ENCODE peak calls at places on chromosomes 13 and 19, in ten cellular contexts. One of them, this sample, is unnamed. For H3K4me1, the result is how much of the 10 kb centered on the place peaks cover.

GRCh38 chr13:113489549-113490495 is 689 bp downstream of the DCUN1D2 start:
- DNase-seq in stomach: peak
- DNase-seq in heart left ventricle: peak
- DNase-seq in endothelial cell of umbilical vein: peak
- DNase-seq in K562: peak
- DNase-seq in heart right ventricle: peak
- DNase-seq in uterus: no peak
- DNase-seq in DND-41: peak
- DNase-seq in gastrocnemius medialis: no peak
- DNase-seq in SJCRH30: peak
- DNase-seq in this sample: no peak

GRCh38 chr19:16611121-16611520 is 16.9 kb downstream of the MED26 start:
- DNase-seq in uterus: no peak
- DNase-seq in heart left ventricle: no peak
- DNase-seq in SJCRH30: no peak
- DNase-seq in DND-41: no peak
- DNase-seq in gastrocnemius medialis: no peak
- DNase-seq in endothelial cell of umbilical vein: no peak
- DNase-seq in K562: no peak
- DNase-seq in stomach: no peak
- DNase-seq in heart right ventricle: no peak
- DNase-seq in this sample: no peak

GRCh38 chr13:99892189-99892588 is 79.4 kb downstream of the ZIC5 start:
- DNase-seq in uterus: no peak
- DNase-seq in SJCRH30: no peak
- DNase-seq in heart right ventricle: no peak
- DNase-seq in DND-41: no peak
- DNase-seq in K562: no peak
- DNase-seq in endothelial cell of umbilical vein: no peak
- DNase-seq in gastrocnemius medialis: no peak
- DNase-seq in heart left ventricle: no peak
- DNase-seq in stomach: no peak
- DNase-seq in this sample: no peak

GRCh38 chr19:1243768-1244692 is 2.5 kb downstream of the ATP5F1D start:
- DNase-seq in endothelial cell of umbilical vein: peak
- DNase-seq in DND-41: peak
- DNase-seq in heart right ventricle: peak
- DNase-seq in gastrocnemius medialis: peak
- DNase-seq in heart left ventricle: peak
- DNase-seq in uterus: peak
- DNase-seq in SJCRH30: peak
- DNase-seq in K562: peak
- DNase-seq in stomach: peak
- DNase-seq in this sample: peak

GRCh38 chr13:46896346-46897138 is at the start of gene HTR2A:
- DNase-seq in DND-41: peak
- DNase-seq in endothelial cell of umbilical vein: no peak
- DNase-seq in uterus: peak
- DNase-seq in gastrocnemius medialis: peak
- DNase-seq in K562: no peak
- DNase-seq in heart right ventricle: peak
- DNase-seq in heart left ventricle: no peak
- DNase-seq in stomach: peak
- DNase-seq in SJCRH30: peak
- DNase-seq in this sample: peak

GRCh38 chr13:50891206-50891605 is 18.4 kb upstream of the RNASEH2B start:
- DNase-seq in SJCRH30: no peak
- DNase-seq in DND-41: peak
- DNase-seq in endothelial cell of umbilical vein: no peak
- DNase-seq in heart left ventricle: no peak
- DNase-seq in gastrocnemius medialis: no peak
- DNase-seq in uterus: no peak
- DNase-seq in K562: no peak
- DNase-seq in stomach: no peak
- DNase-seq in heart right ventricle: no peak
- DNase-seq in this sample: no peak

GRCh38 chr19:17136026-17136425 is 60.4 kb downstream of the MYO9B start:
- DNase-seq in gastrocnemius medialis: no peak
- DNase-seq in K562: no peak
- DNase-seq in endothelial cell of umbilical vein: peak
- DNase-seq in SJCRH30: no peak
- DNase-seq in stomach: no peak
- DNase-seq in DND-41: no peak
- DNase-seq in heart right ventricle: no peak
- DNase-seq in heart left ventricle: no peak
- DNase-seq in uterus: no peak
- DNase-seq in this sample: no peak

GRCh38 chr19:45814851-45815481 is at the start of gene RSPH6A:
- DNase-seq in heart left ventricle: no peak
- DNase-seq in DND-41: no peak
- DNase-seq in heart right ventricle: no peak
- DNase-seq in uterus: no peak
- DNase-seq in endothelial cell of umbilical vein: no peak
- DNase-seq in gastrocnemius medialis: no peak
- DNase-seq in K562: no peak
- DNase-seq in stomach: no peak
- DNase-seq in SJCRH30: no peak
- DNase-seq in this sample: no peak

GRCh38 chr13:105991622-105992254 is 543.7 kb downstream of the EFNB2 start:
- DNase-seq in stomach: peak
- DNase-seq in endothelial cell of umbilical vein: no peak
- DNase-seq in DND-41: no peak
- DNase-seq in heart left ventricle: no peak
- DNase-seq in uterus: no peak
- DNase-seq in K562: no peak
- DNase-seq in heart right ventricle: no peak
- DNase-seq in gastrocnemius medialis: peak
- DNase-seq in SJCRH30: peak
- DNase-seq in this sample: no peak

GRCh38 chr13:55190996-55191395 is 1949.7 kb upstream of the PRR20A start:
- DNase-seq in K562: no peak
- DNase-seq in SJCRH30: no peak
- DNase-seq in endothelial cell of umbilical vein: no peak
- DNase-seq in heart right ventricle: no peak
- DNase-seq in heart left ventricle: no peak
- DNase-seq in gastrocnemius medialis: no peak
- DNase-seq in DND-41: no peak
- DNase-seq in stomach: no peak
- DNase-seq in uterus: no peak
- DNase-seq in this sample: no peak

GRCh38 chr19:46813570-46814358 is 25.4 kb upstream of the SLC1A5 start:
- DNase-seq in endothelial cell of umbilical vein: peak
- DNase-seq in heart left ventricle: peak
- DNase-seq in K562: no peak
- DNase-seq in uterus: peak
- DNase-seq in heart right ventricle: peak
- DNase-seq in gastrocnemius medialis: peak
- DNase-seq in SJCRH30: peak
- DNase-seq in stomach: peak
- DNase-seq in DND-41: no peak
- DNase-seq in this sample: peak

GRCh38 chr19:51722492-51722891 is 1.3 kb downstream of the HAS1 start:
- DNase-seq in SJCRH30: no peak
- DNase-seq in uterus: no peak
- DNase-seq in endothelial cell of umbilical vein: no peak
- DNase-seq in K562: no peak
- DNase-seq in heart right ventricle: no peak
- DNase-seq in stomach: no peak
- DNase-seq in DND-41: no peak
- DNase-seq in gastrocnemius medialis: no peak
- DNase-seq in heart left ventricle: no peak
- DNase-seq in this sample: no peak

GRCh38 chr19:51727349-51727880 is 3.6 kb upstream of the HAS1 start:
- DNase-seq in uterus: no peak
- DNase-seq in SJCRH30: no peak
- DNase-seq in stomach: no peak
- DNase-seq in heart left ventricle: no peak
- DNase-seq in gastrocnemius medialis: no peak
- DNase-seq in endothelial cell of umbilical vein: no peak
- DNase-seq in heart right ventricle: no peak
- DNase-seq in DND-41: no peak
- DNase-seq in K562: no peak
- DNase-seq in this sample: no peak

GRCh38 chr19:51726049-51726448 is 2.3 kb upstream of the HAS1 start:
- DNase-seq in gastrocnemius medialis: no peak
- DNase-seq in heart right ventricle: no peak
- DNase-seq in endothelial cell of umbilical vein: no peak
- DNase-seq in uterus: peak
- DNase-seq in K562: peak
- DNase-seq in stomach: no peak
- DNase-seq in SJCRH30: no peak
- DNase-seq in DND-41: no peak
- DNase-seq in heart left ventricle: no peak
- DNase-seq in this sample: peak

GRCh38 chr19:51721905-51722304 is 1.9 kb downstream of the HAS1 start:
- DNase-seq in SJCRH30: no peak
- DNase-seq in endothelial cell of umbilical vein: no peak
- DNase-seq in gastrocnemius medialis: no peak
- DNase-seq in heart left ventricle: no peak
- DNase-seq in stomach: no peak
- DNase-seq in uterus: no peak
- DNase-seq in DND-41: no peak
- DNase-seq in heart right ventricle: no peak
- DNase-seq in K562: no peak
- DNase-seq in this sample: no peak

DNA sequence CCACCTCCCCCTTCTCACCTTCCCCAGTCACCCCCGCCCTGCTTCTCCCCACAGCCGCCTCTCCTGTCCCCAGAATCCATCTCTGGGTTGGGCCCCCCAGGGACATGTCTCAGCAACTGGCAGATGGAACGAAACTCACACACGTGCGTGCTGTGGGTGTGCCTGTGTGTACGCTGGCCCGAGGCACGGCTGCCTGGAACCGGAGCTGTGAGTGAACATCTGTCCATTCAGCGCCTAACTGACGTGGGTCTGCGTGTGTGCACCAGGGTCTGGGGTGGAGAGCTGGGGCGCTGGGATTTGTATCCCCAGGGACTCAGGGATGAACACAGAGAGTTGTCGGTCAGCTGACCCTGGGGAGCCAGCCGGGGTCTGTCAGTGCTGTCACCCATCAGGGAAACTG is 752 bp upstream of the HAS1 start:
- DNase-seq in uterus: no peak
- DNase-seq in K562: no peak
- DNase-seq in heart left ventricle: no peak
- DNase-seq in stomach: no peak
- DNase-seq in DND-41: no peak
- DNase-seq in SJCRH30: no peak
- DNase-seq in gastrocnemius medialis: no peak
- DNase-seq in endothelial cell of umbilical vein: no peak
- DNase-seq in heart right ventricle: no peak
- DNase-seq in this sample: peak
- H3K4me1 ChIP-seq in uterus: under half
- H3K4me1 ChIP-seq in K562: under half
- H3K4me1 ChIP-seq in heart left ventricle: under half
- H3K4me1 ChIP-seq in stomach: under half
- H3K4me1 ChIP-seq in DND-41: under half
- H3K4me1 ChIP-seq in SJCRH30: under half
- H3K4me1 ChIP-seq in gastrocnemius medialis: under half
- H3K4me1 ChIP-seq in endothelial cell of umbilical vein: under half
- H3K4me1 ChIP-seq in heart right ventricle: under half
- H3K4me1 ChIP-seq in this sample: under half

DNA sequence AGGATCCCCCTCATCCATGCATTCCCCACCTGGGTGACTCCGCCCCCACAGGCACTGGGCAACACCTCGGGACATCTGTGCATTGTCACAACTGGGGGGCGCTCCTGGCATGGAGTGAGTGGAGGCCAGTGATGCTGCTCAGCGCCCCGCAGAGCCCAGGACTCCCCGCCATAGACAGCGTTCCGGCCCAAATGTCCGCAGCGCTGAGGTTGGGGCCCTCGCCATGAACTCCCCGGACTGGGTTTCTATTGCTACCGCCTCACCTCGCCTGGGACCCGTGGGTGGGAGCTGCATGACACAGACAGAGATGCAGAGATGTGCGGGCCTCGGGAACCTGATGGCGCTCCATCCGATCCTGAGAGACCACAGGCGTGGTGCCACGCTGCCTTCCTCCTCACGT is 4.6 kb downstream of the FZR1 start:
- DNase-seq in heart left ventricle: no peak
- DNase-seq in endothelial cell of umbilical vein: no peak
- DNase-seq in DND-41: no peak
- DNase-seq in stomach: no peak
- DNase-seq in SJCRH30: no peak
- DNase-seq in heart right ventricle: no peak
- DNase-seq in K562: no peak
- DNase-seq in gastrocnemius medialis: no peak
- DNase-seq in uterus: no peak
- DNase-seq in this sample: no peak
- H3K4me1 ChIP-seq in heart left ventricle: under half
- H3K4me1 ChIP-seq in endothelial cell of umbilical vein: under half
- H3K4me1 ChIP-seq in DND-41: under half
- H3K4me1 ChIP-seq in stomach: under half
- H3K4me1 ChIP-seq in SJCRH30: under half
- H3K4me1 ChIP-seq in heart right ventricle: under half
- H3K4me1 ChIP-seq in K562: under half
- H3K4me1 ChIP-seq in gastrocnemius medialis: under half
- H3K4me1 ChIP-seq in uterus: under half
- H3K4me1 ChIP-seq in this sample: under half

GRCh38 chr19:44024900-44025216 is 321 bp upstream of the ZNF222 start:
- DNase-seq in SJCRH30: no peak
- DNase-seq in uterus: no peak
- DNase-seq in stomach: no peak
- DNase-seq in endothelial cell of umbilical vein: no peak
- DNase-seq in K562: peak
- DNase-seq in gastrocnemius medialis: no peak
- DNase-seq in heart right ventricle: no peak
- DNase-seq in heart left ventricle: no peak
- DNase-seq in DND-41: no peak
- DNase-seq in this sample: no peak

GRCh38 chr19:44019498-44019897 is 5.7 kb upstream of the ZNF222 start:
- DNase-seq in gastrocnemius medialis: no peak
- DNase-seq in K562: no peak
- DNase-seq in SJCRH30: no peak
- DNase-seq in uterus: no peak
- DNase-seq in endothelial cell of umbilical vein: no peak
- DNase-seq in DND-41: no peak
- DNase-seq in heart left ventricle: no peak
- DNase-seq in heart right ventricle: no peak
- DNase-seq in stomach: no peak
- DNase-seq in this sample: no peak

GRCh38 chr19:44021221-44021620 is 4.0 kb upstream of the ZNF222 start:
- DNase-seq in endothelial cell of umbilical vein: no peak
- DNase-seq in heart right ventricle: no peak
- DNase-seq in DND-41: no peak
- DNase-seq in stomach: no peak
- DNase-seq in K562: no peak
- DNase-seq in gastrocnemius medialis: no peak
- DNase-seq in heart left ventricle: no peak
- DNase-seq in SJCRH30: no peak
- DNase-seq in uterus: no peak
- DNase-seq in this sample: no peak

GRCh38 chr19:44025217-44025936 is at the start of gene ZNF222:
- DNase-seq in uterus: peak
- DNase-seq in heart right ventricle: peak
- DNase-seq in stomach: peak
- DNase-seq in DND-41: peak
- DNase-seq in endothelial cell of umbilical vein: peak
- DNase-seq in heart left ventricle: peak
- DNase-seq in gastrocnemius medialis: peak
- DNase-seq in SJCRH30: peak
- DNase-seq in K562: peak
- DNase-seq in this sample: peak
- H3K4me1 ChIP-seq in uterus: under half
- H3K4me1 ChIP-seq in heart right ventricle: under half
- H3K4me1 ChIP-seq in stomach: under half
- H3K4me1 ChIP-seq in DND-41: under half
- H3K4me1 ChIP-seq in endothelial cell of umbilical vein: under half
- H3K4me1 ChIP-seq in heart left ventricle: under half
- H3K4me1 ChIP-seq in gastrocnemius medialis: under half
- H3K4me1 ChIP-seq in SJCRH30: under half
- H3K4me1 ChIP-seq in K562: under half
- H3K4me1 ChIP-seq in this sample: under half

GRCh38 chr19:35120492-35120891 is 4.9 kb downstream of the FXYD3 start:
- DNase-seq in uterus: no peak
- DNase-seq in endothelial cell of umbilical vein: no peak
- DNase-seq in gastrocnemius medialis: peak
- DNase-seq in K562: no peak
- DNase-seq in SJCRH30: peak
- DNase-seq in DND-41: no peak
- DNase-seq in stomach: no peak
- DNase-seq in heart left ventricle: no peak
- DNase-seq in heart right ventricle: no peak
- DNase-seq in this sample: no peak
- H3K4me1 ChIP-seq in uterus: under half
- H3K4me1 ChIP-seq in endothelial cell of umbilical vein: under half
- H3K4me1 ChIP-seq in gastrocnemius medialis: under half
- H3K4me1 ChIP-seq in K562: under half
- H3K4me1 ChIP-seq in SJCRH30: under half
- H3K4me1 ChIP-seq in DND-41: under half
- H3K4me1 ChIP-seq in stomach: under half
- H3K4me1 ChIP-seq in heart left ventricle: under half
- H3K4me1 ChIP-seq in heart right ventricle: under half
- H3K4me1 ChIP-seq in this sample: under half

This sample was measured in aorta.